ENCODE peak calls at places on chromosomes 3 and 15, in seven cellular contexts. Z is HuH-7.5, M is LoVo, G is choroid plexus epithelial cell, U is left colon, T is lower leg skin, J is NCI-H510A. Y is an unnamed sample.

GRCh38 chr15:89423981-89424380 is 72.4 kb downstream of the RHCG start:
- DNase-seq in G (no peak), U (no peak), M (no peak), J (no peak), T (no peak), Z (no peak), Y (no peak)

GRCh38 chr3:196207159-196207832 is 3.9 kb downstream of the ZDHHC19 start:
- DNase-seq in T (no peak), U (peak), M (peak), Z (peak), G (no peak), J (no peak), Y (no peak)

GRCh38 chr3:185764168-185764988 is 60.5 kb downstream of the IGF2BP2 start:
- DNase-seq in T (no peak), G (peak), U (no peak), J (no peak), M (no peak), Z (no peak), Y (no peak)

GRCh38 chr15:79942656-79943481 is 28.1 kb downstream of the BCL2A1 start:
- DNase-seq in G (peak), U (no peak), M (no peak), Z (no peak), T (no peak), J (no peak), Y (no peak)

GRCh38 chr3:101310580-101311375 is 9.6 kb downstream of the IMPG2 start:
- DNase-seq in U (peak), T (no peak), M (no peak), J (no peak), Z (no peak), G (peak), Y (no peak)

GRCh38 chr15:84949043-84949442 is 32.6 kb upstream of the PDE8A start:
- DNase-seq in Z (no peak), J (no peak), U (no peak), M (no peak), T (no peak), G (peak), Y (no peak)

GRCh38 chr3:57910988-57911387 is 97.2 kb upstream of the FLNB start:
- DNase-seq in Z (no peak), M (peak), J (no peak), U (no peak), T (no peak), G (peak), Y (no peak)

GRCh38 chr3:70550723-70551319 is 238.4 kb upstream of the MDFIC2 start:
- DNase-seq in Z (no peak), T (peak), U (peak), J (no peak), M (peak), G (peak), Y (peak)